ENCODE peak calls at places on chromosomes 4 and X, in six cellular contexts. Z is cardiac fibroblast, D is dorsolateral prefrontal cortex, N is right cardiac atrium, J is heart left ventricle, B is fibroblast of lung. H is an unnamed sample.
A peak's percentile ranks its signal among the peaks of the same experiment; 100 is the strongest.

GRCh38 chr4:37770016-37770415 is 56.5 kb upstream of the PGM2 start:
- DNase-seq in Z (peak; percentile 71), D (no peak), N (no peak), J (no peak), B (peak; percentile 53), H (no peak)

GRCh38 chr4:87353592-87353991 is 30.9 kb upstream of the HSD17B13 start:
- DNase-seq in Z (peak; percentile 67), D (no peak), N (no peak), J (peak; percentile 24), B (peak; percentile 67), H (no peak)

GRCh38 chr4:125703443-125703842 is 388.7 kb downstream of the FAT4 start:
- DNase-seq in Z (peak; percentile 62), D (no peak), N (no peak), J (no peak), B (peak; percentile 44), H (no peak)

GRCh38 chr4:121668368-121669162 is 28.2 kb downstream of the ANXA5 start:
- DNase-seq in Z (peak; percentile 85), D (no peak), N (no peak), J (no peak), B (peak; percentile 94), H (no peak)

GRCh38 chr4:72846280-72847111 is 223.0 kb downstream of the COX18 start:
- DNase-seq in Z (no peak), D (no peak), N (no peak), J (no peak), B (no peak), H (peak; percentile 58)

GRCh38 chr4:182537031-182537617 is 293.9 kb downstream of the TENM3 start:
- DNase-seq in Z (no peak), D (no peak), N (no peak), J (no peak), B (no peak), H (no peak)

GRCh38 chrX:25737540-25737939 is 400.6 kb upstream of the MAGEB18 start:
- DNase-seq in Z (peak; percentile 4), D (no peak), N (no peak), J (no peak), B (peak; percentile 41), H (no peak)

GRCh38 chr4:81527115-81527514 is 55.4 kb upstream of the RASGEF1B start:
- DNase-seq in Z (no peak), D (no peak), N (peak; percentile 77), J (peak; percentile 39), B (no peak), H (no peak)

GRCh38 chr4:1683371-1683902 is 676 bp downstream of the FAM53A start:
- DNase-seq in Z (peak; percentile 81), D (no peak), N (peak; percentile 62), J (no peak), B (peak; percentile 83), H (no peak)

GRCh38 chr4:75561789-75562188 is 5.9 kb downstream of the ODAPH start:
- DNase-seq in Z (peak; percentile 16), D (no peak), N (no peak), J (no peak), B (no peak), H (no peak)

DNA sequence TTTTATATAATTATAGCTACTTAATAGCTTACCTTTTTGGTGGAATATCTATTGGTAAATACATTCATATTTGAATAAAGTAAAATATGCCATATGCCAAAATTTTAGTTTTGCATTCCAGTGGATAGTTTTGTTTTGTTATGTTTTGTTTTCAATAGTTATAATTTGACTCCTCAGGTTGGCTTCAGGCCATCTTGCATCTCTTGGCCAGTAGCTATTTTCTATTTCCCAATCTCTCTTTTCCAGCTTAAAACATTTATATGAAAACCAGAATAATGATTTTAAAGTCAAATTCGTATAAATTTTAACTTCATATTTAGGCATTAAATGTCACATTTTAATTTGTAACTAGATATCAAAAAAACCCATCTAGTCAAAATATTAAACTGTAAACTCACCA is 1209.5 kb downstream of the PCDH7 start:
- DNase-seq in Z (peak; percentile 10), D (no peak), N (no peak), J (no peak), B (peak; percentile 29), H (no peak)
- H3K4me3 ChIP-seq in Z (no peak overlapping the region), D (no peak overlapping the region), N (no peak overlapping the region), J (no peak overlapping the region), B (no peak overlapping the region), H (no peak overlapping the region)

GRCh38 chr4:98657531-98658286 is 702 bp downstream of the TSPAN5 start:
- DNase-seq in Z (peak; percentile 73), D (peak; percentile 87), N (no peak), J (peak; percentile 31), B (peak; percentile 75), H (no peak)

GRCh38 chr4:98656443-98656842 is 2.0 kb downstream of the TSPAN5 start:
- DNase-seq in Z (no peak), D (no peak), N (no peak), J (no peak), B (no peak), H (no peak)

GRCh38 chr4:98658287-98659105 is at the start of gene TSPAN5:
- DNase-seq in Z (peak; percentile 90), D (peak; percentile 71), N (peak; percentile 90), J (peak; percentile 87), B (peak; percentile 77), H (peak; percentile 47)

GRCh38 chr4:98653006-98653405 is 5.4 kb downstream of the TSPAN5 start:
- DNase-seq in Z (peak; percentile 55), D (no peak), N (no peak), J (no peak), B (peak; percentile 80), H (no peak)

GRCh38 chr4:98653890-98654867 is 4.2 kb downstream of the TSPAN5 start:
- DNase-seq in Z (peak; percentile 88), D (no peak), N (no peak), J (no peak), B (peak; percentile 90), H (no peak)
- H3K4me3 ChIP-seq in Z (no peak overlapping the region), D (peak overlapping the region; percentile 92), N (no peak overlapping the region), J (no peak overlapping the region), B (peak overlapping the region; percentile 11), H (no peak overlapping the region)

GRCh38 chr4:7828926-7829325 is 110.7 kb downstream of the AFAP1 start:
- DNase-seq in Z (peak; percentile 84), D (no peak), N (no peak), J (no peak), B (peak; percentile 77), H (no peak)

GRCh38 chr4:7829687-7830580 is 109.7 kb downstream of the AFAP1 start:
- DNase-seq in Z (no peak), D (no peak), N (no peak), J (no peak), B (no peak), H (no peak)

GRCh38 chr4:7826909-7827306 is 112.8 kb downstream of the AFAP1 start:
- DNase-seq in Z (no peak), D (no peak), N (no peak), J (no peak), B (no peak), H (no peak)

GRCh38 chr4:7827566-7827965 is 112.1 kb downstream of the AFAP1 start:
- DNase-seq in Z (no peak), D (no peak), N (no peak), J (no peak), B (no peak), H (no peak)

DNA sequence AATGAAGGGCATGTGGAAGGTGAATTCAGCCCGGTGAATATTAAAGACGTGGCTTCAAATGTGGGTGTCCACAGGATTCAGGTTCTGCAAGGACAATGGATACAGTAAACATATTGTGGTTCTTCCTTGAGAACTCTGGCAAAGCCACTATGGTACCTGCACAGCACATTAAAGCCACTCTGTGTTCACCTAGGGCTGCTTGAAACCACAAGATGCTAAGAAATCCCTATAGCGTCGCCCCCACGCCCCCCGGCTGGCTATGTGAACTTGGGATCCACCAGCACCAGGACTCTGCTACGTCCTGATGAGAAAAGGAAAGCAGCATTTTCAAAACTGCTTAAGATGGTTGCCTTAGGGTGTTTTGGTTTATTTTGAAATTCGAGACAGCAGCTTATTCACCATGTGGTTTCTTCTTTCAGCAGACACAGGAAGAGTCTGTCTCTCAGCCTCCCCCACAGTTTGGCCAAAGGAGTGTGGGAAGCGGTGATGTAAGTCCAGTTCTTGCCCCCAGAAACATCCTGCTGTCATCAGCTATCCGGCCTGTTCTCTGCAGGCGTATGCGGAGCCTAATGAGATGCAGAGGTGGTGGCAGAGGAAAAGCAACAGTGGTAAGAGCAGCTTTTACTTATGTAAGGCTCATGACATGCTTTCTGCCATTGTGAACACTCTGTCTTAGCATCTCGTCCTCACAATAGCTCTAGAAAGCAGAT is 111.5 kb downstream of the AFAP1 start:
- DNase-seq in Z (peak; percentile 99), D (peak; percentile 63), N (peak; percentile 81), J (peak; percentile 86), B (peak; percentile 99), H (peak; percentile 37)
- H3K4me3 ChIP-seq in Z (no peak overlapping the region), D (no peak overlapping the region), N (no peak overlapping the region), J (no peak overlapping the region), B (no peak overlapping the region), H (no peak overlapping the region)

DNA sequence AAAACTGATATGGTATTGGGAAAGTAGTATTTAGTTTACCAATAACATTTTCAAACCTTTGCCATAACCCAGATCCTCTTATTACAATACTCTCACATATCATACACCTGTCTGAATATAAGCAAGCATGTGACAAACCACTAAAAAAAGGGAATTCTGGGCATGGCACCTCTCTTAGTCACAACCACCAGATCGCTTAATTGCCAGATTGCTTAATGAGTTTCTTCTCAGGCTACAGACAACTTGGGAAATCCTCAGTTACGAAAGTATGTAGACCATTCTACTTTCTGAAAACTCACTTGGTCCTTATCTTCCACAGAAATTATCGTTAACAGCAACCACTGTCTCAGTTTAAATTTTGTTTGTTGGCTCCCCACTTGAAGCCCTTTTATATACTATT is 2.1 kb downstream of the NAF1 start:
- DNase-seq in Z (peak; percentile 9), D (no peak), N (no peak), J (no peak), B (no peak), H (no peak)
- H3K4me3 ChIP-seq in Z (no peak overlapping the region), D (peak overlapping the region; percentile 97), N (peak overlapping the region; percentile 95), J (peak overlapping the region; percentile 93), B (peak overlapping the region; percentile 82), H (no peak overlapping the region)

DNA sequence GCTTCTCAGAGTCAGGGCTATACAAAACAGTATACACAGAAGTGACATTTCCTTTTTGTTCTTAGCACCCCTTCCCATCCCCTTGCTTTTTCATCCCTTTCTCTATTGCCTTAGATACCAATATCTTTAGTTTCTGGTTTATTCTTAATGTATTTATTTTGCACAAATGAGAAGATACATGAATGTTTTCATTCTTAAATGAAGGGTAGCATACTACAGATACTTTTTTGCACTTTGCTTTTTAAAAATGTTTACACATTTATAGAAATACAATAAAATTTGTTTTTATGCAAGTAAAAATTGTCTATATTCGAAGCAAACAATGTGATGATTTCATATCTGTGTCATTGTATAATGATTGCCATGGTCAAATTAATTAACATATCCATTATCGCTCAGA is 33.1 kb downstream of the TSPAN7 start:
- DNase-seq in Z (no peak), D (no peak), N (no peak), J (no peak), B (no peak), H (no peak)
- H3K4me3 ChIP-seq in Z (no peak overlapping the region), D (no peak overlapping the region), N (no peak overlapping the region), J (no peak overlapping the region), B (no peak overlapping the region), H (no peak overlapping the region)

GRCh38 chr4:205097-205756 is 80.9 kb downstream of the ZNF718 start:
- DNase-seq in Z (no peak), D (no peak), N (no peak), J (no peak), B (no peak), H (no peak)
- H3K4me3 ChIP-seq in Z (no peak overlapping the region), D (no peak overlapping the region), N (no peak overlapping the region), J (no peak overlapping the region), B (no peak overlapping the region), H (no peak overlapping the region)